ENCODE peak calls at places on chromosome X, in six cellular contexts. One of them, this sample, is unnamed.

GRCh38 chrX:23008431-23009099 is 8.8 kb downstream of the DDX53 start:
- DNase-seq in fibroblast of mammary gland: peak; percentile 27
- DNase-seq in A549: peak; percentile 2
- DNase-seq in SJSA1: peak; percentile 37
- DNase-seq in WTC11: no peak
- DNase-seq in globus pallidus: peak; percentile 20
- DNase-seq in this sample: no peak

GRCh38 chrX:88202149-88202548 is 544.9 kb upstream of the CPXCR1 start:
- DNase-seq in fibroblast of mammary gland: no peak
- DNase-seq in WTC11: no peak
- DNase-seq in A549: no peak
- DNase-seq in globus pallidus: no peak
- DNase-seq in SJSA1: no peak
- DNase-seq in this sample: no peak

GRCh38 chrX:27600686-27601085 is 10.5 kb downstream of the DCAF8L2 start:
- DNase-seq in globus pallidus: no peak
- DNase-seq in SJSA1: no peak
- DNase-seq in fibroblast of mammary gland: no peak
- DNase-seq in WTC11: no peak
- DNase-seq in A549: no peak
- DNase-seq in this sample: no peak

GRCh38 chrX:9676311-9676710 is 89.3 kb downstream of the GPR143 start:
- DNase-seq in WTC11: no peak
- DNase-seq in SJSA1: no peak
- DNase-seq in fibroblast of mammary gland: peak; percentile 74
- DNase-seq in globus pallidus: no peak
- DNase-seq in A549: no peak
- DNase-seq in this sample: no peak

GRCh38 chrX:154370300-154370881 is 4.0 kb downstream of the FLNA start:
- DNase-seq in WTC11: no peak
- DNase-seq in SJSA1: no peak
- DNase-seq in A549: no peak
- DNase-seq in fibroblast of mammary gland: no peak
- DNase-seq in globus pallidus: no peak
- DNase-seq in this sample: no peak

GRCh38 chrX:16445166-16445752 is 204.7 kb upstream of the S100G start:
- DNase-seq in globus pallidus: no peak
- DNase-seq in SJSA1: no peak
- DNase-seq in A549: peak; percentile 15
- DNase-seq in fibroblast of mammary gland: peak; percentile 39
- DNase-seq in WTC11: peak; percentile 27
- DNase-seq in this sample: no peak

GRCh38 chrX:30875957-30876356 is 13.1 kb downstream of the TAB3 start:
- DNase-seq in fibroblast of mammary gland: peak; percentile 87
- DNase-seq in globus pallidus: no peak
- DNase-seq in SJSA1: peak; percentile 2
- DNase-seq in A549: no peak
- DNase-seq in WTC11: no peak
- DNase-seq in this sample: peak; percentile 86

GRCh38 chrX:48794993-48795501 is 6.8 kb upstream of the HDAC6 start:
- DNase-seq in WTC11: no peak
- DNase-seq in SJSA1: peak; percentile 66
- DNase-seq in A549: peak; percentile 15
- DNase-seq in fibroblast of mammary gland: peak; percentile 51
- DNase-seq in globus pallidus: no peak
- DNase-seq in this sample: peak; percentile 68

GRCh38 chrX:78384486-78384885 is 57.1 kb upstream of the CYSLTR1 start:
- DNase-seq in fibroblast of mammary gland: no peak
- DNase-seq in SJSA1: no peak
- DNase-seq in WTC11: no peak
- DNase-seq in globus pallidus: no peak
- DNase-seq in A549: no peak
- DNase-seq in this sample: no peak

GRCh38 chrX:131812847-131813825 is 210.0 kb upstream of the STK26 start:
- DNase-seq in A549: peak; percentile 6
- DNase-seq in globus pallidus: peak; percentile 60
- DNase-seq in WTC11: no peak
- DNase-seq in fibroblast of mammary gland: peak; percentile 77
- DNase-seq in SJSA1: no peak
- DNase-seq in this sample: peak; percentile 72

GRCh38 chrX:68920541-68920940 is 91.7 kb downstream of the EFNB1 start:
- DNase-seq in WTC11: no peak
- DNase-seq in SJSA1: no peak
- DNase-seq in A549: no peak
- DNase-seq in fibroblast of mammary gland: peak; percentile 16
- DNase-seq in globus pallidus: no peak
- DNase-seq in this sample: no peak

GRCh38 chrX:10620121-10620699 is at the start of gene MID1:
- DNase-seq in WTC11: peak; percentile 74
- DNase-seq in SJSA1: peak; percentile 71
- DNase-seq in fibroblast of mammary gland: peak; percentile 78
- DNase-seq in A549: peak; percentile 68
- DNase-seq in globus pallidus: peak; percentile 49
- DNase-seq in this sample: peak; percentile 71

GRCh38 chrX:17024896-17025295 is 78.4 kb downstream of the REPS2 start:
- DNase-seq in A549: no peak
- DNase-seq in globus pallidus: no peak
- DNase-seq in SJSA1: no peak
- DNase-seq in WTC11: peak; percentile 24
- DNase-seq in fibroblast of mammary gland: no peak
- DNase-seq in this sample: no peak

GRCh38 chrX:153750126-153750774 is 13.8 kb upstream of the PLXNB3 start:
- DNase-seq in A549: no peak
- DNase-seq in SJSA1: no peak
- DNase-seq in WTC11: no peak
- DNase-seq in fibroblast of mammary gland: no peak
- DNase-seq in globus pallidus: no peak
- DNase-seq in this sample: no peak

GRCh38 chrX:14039344-14039743 is 9.7 kb upstream of the GEMIN8 start:
- DNase-seq in WTC11: peak; percentile 31
- DNase-seq in fibroblast of mammary gland: peak; percentile 60
- DNase-seq in SJSA1: no peak
- DNase-seq in A549: no peak
- DNase-seq in globus pallidus: no peak
- DNase-seq in this sample: peak; percentile 41

GRCh38 chrX:142616636-142617035 is 409.1 kb upstream of the SPANXN4 start:
- DNase-seq in globus pallidus: no peak
- DNase-seq in A549: no peak
- DNase-seq in fibroblast of mammary gland: no peak
- DNase-seq in SJSA1: no peak
- DNase-seq in WTC11: no peak
- DNase-seq in this sample: no peak

GRCh38 chrX:10110984-10111363 is 45.8 kb upstream of the CLCN4 start:
- DNase-seq in globus pallidus: no peak
- DNase-seq in SJSA1: no peak
- DNase-seq in A549: no peak
- DNase-seq in WTC11: no peak
- DNase-seq in fibroblast of mammary gland: no peak
- DNase-seq in this sample: no peak

GRCh38 chrX:38879631-38880220 is 78.5 kb downstream of the MID1IP1 start:
- DNase-seq in WTC11: no peak
- DNase-seq in A549: no peak
- DNase-seq in globus pallidus: no peak
- DNase-seq in fibroblast of mammary gland: no peak
- DNase-seq in SJSA1: no peak
- DNase-seq in this sample: no peak

GRCh38 chrX:101348452-101349222 is at the start of gene TIMM8A:
- DNase-seq in A549: peak; percentile 82
- DNase-seq in SJSA1: peak; percentile 74
- DNase-seq in fibroblast of mammary gland: peak; percentile 64
- DNase-seq in globus pallidus: peak; percentile 52
- DNase-seq in WTC11: peak; percentile 65
- DNase-seq in this sample: peak; percentile 62

GRCh38 chrX:120308558-120308957 is 2.7 kb downstream of the TMEM255A start:
- DNase-seq in SJSA1: no peak
- DNase-seq in fibroblast of mammary gland: no peak
- DNase-seq in globus pallidus: no peak
- DNase-seq in WTC11: peak; percentile 76
- DNase-seq in A549: no peak
- DNase-seq in this sample: no peak

GRCh38 chrX:115560978-115561604 is at the start of gene PLS3:
- DNase-seq in globus pallidus: peak; percentile 85
- DNase-seq in A549: peak; percentile 89
- DNase-seq in SJSA1: peak; percentile 72
- DNase-seq in WTC11: peak; percentile 81
- DNase-seq in fibroblast of mammary gland: peak; percentile 81
- DNase-seq in this sample: peak; percentile 71

GRCh38 chrX:7214251-7214650 is 66.3 kb upstream of the PUDP start:
- DNase-seq in A549: no peak
- DNase-seq in globus pallidus: no peak
- DNase-seq in WTC11: no peak
- DNase-seq in fibroblast of mammary gland: no peak
- DNase-seq in SJSA1: no peak
- DNase-seq in this sample: peak; percentile 88

GRCh38 chrX:137052641-137053235 is 18.9 kb upstream of the GPR101 start:
- DNase-seq in globus pallidus: no peak
- DNase-seq in fibroblast of mammary gland: no peak
- DNase-seq in SJSA1: no peak
- DNase-seq in WTC11: peak; percentile 19
- DNase-seq in A549: peak; percentile 8
- DNase-seq in this sample: no peak

GRCh38 chrX:130874751-130875150 is 28.3 kb downstream of the ENOX2 start:
- DNase-seq in globus pallidus: no peak
- DNase-seq in WTC11: no peak
- DNase-seq in A549: no peak
- DNase-seq in fibroblast of mammary gland: peak; percentile 66
- DNase-seq in SJSA1: no peak
- DNase-seq in this sample: no peak

GRCh38 chrX:64536740-64537139 is 141.5 kb upstream of the MTMR8 start:
- DNase-seq in SJSA1: no peak
- DNase-seq in A549: no peak
- DNase-seq in fibroblast of mammary gland: no peak
- DNase-seq in globus pallidus: no peak
- DNase-seq in WTC11: no peak
- DNase-seq in this sample: no peak

GRCh38 chrX:154351183-154352011 is 23.0 kb downstream of the FLNA start:
- DNase-seq in A549: no peak
- DNase-seq in fibroblast of mammary gland: no peak
- DNase-seq in WTC11: no peak
- DNase-seq in SJSA1: no peak
- DNase-seq in globus pallidus: no peak
- DNase-seq in this sample: no peak

GRCh38 chrX:68901512-68901911 is 72.7 kb downstream of the EFNB1 start:
- DNase-seq in globus pallidus: no peak
- DNase-seq in WTC11: no peak
- DNase-seq in SJSA1: no peak
- DNase-seq in fibroblast of mammary gland: no peak
- DNase-seq in A549: no peak
- DNase-seq in this sample: no peak

GRCh38 chrX:18389968-18390367 is 35.4 kb upstream of the CDKL5 start:
- DNase-seq in fibroblast of mammary gland: no peak
- DNase-seq in SJSA1: no peak
- DNase-seq in globus pallidus: no peak
- DNase-seq in A549: peak; percentile 30
- DNase-seq in WTC11: no peak
- DNase-seq in this sample: no peak

GRCh38 chrX:69024931-69025330 is 140.3 kb downstream of the PJA1 start:
- DNase-seq in A549: no peak
- DNase-seq in globus pallidus: no peak
- DNase-seq in WTC11: no peak
- DNase-seq in fibroblast of mammary gland: peak; percentile 61
- DNase-seq in SJSA1: no peak
- DNase-seq in this sample: no peak

GRCh38 chrX:155577682-155578081 is 35.1 kb downstream of the TMLHE start:
- DNase-seq in SJSA1: no peak
- DNase-seq in A549: no peak
- DNase-seq in globus pallidus: no peak
- DNase-seq in WTC11: peak; percentile 11
- DNase-seq in fibroblast of mammary gland: no peak
- DNase-seq in this sample: no peak

GRCh38 chrX:154531626-154532025 is 15.0 kb downstream of the G6PD start:
- DNase-seq in globus pallidus: no peak
- DNase-seq in SJSA1: peak; percentile 35
- DNase-seq in A549: no peak
- DNase-seq in fibroblast of mammary gland: peak; percentile 39
- DNase-seq in WTC11: no peak
- DNase-seq in this sample: no peak